ENCODE peak calls at places on chromosomes 12 and 14, in ten cellular contexts. M is breast epithelium, J is hepatocyte, G is psoas muscle, K is H9, P is right atrium auricular region, W is Peyer's patch, H is esophagus squamous epithelium, F is SK-N-SH, U is neural progenitor cell. Q is an unnamed sample. For H3K4me1, the result is how much of the 10 kb centered on the place peaks cover.

GRCh38 chr12:38137716-38138115 is 178.9 kb upstream of the ALG10B start:
- DNase-seq in U (no peak), G (no peak), J (no peak), H (no peak), M (no peak), K (no peak), F (no peak), W (no peak), P (peak), Q (no peak)

GRCh38 chr12:2080604-2081003 is 27.8 kb downstream of the CACNA1C start:
- DNase-seq in G (no peak), P (no peak), M (no peak), U (no peak), K (no peak), J (no peak), H (no peak), W (no peak), F (no peak), Q (no peak)

GRCh38 chr14:75769047-75769685 is 108.1 kb downstream of the TTLL5 start:
- DNase-seq in M (no peak), H (no peak), J (no peak), F (no peak), W (no peak), G (no peak), U (no peak), P (no peak), K (no peak), Q (no peak)

GRCh38 chr14:74325446-74325845 is 22.7 kb upstream of the ABCD4 start:
- DNase-seq in K (no peak), H (no peak), U (no peak), M (no peak), G (no peak), W (no peak), P (no peak), F (no peak), J (no peak), Q (no peak)

GRCh38 chr14:105299654-105300541 is 903 bp downstream of the BRF1 start:
- DNase-seq in K (peak), M (no peak), J (no peak), P (no peak), H (no peak), U (no peak), G (peak), F (peak), W (no peak), Q (no peak)

GRCh38 chr12:53190108-53190729 is 9.5 kb upstream of the CSAD start:
- DNase-seq in W (no peak), M (no peak), H (no peak), G (peak), P (no peak), J (peak), K (peak), F (peak), U (peak), Q (no peak)

GRCh38 chr14:85415015-85415712 is 114.8 kb upstream of the FLRT2 start:
- DNase-seq in F (no peak), M (peak), G (peak), U (no peak), P (peak), J (peak), K (peak), W (no peak), H (no peak), Q (peak)

GRCh38 chr12:2306012-2306411 is 253.2 kb downstream of the CACNA1C start:
- DNase-seq in F (no peak), H (no peak), M (no peak), G (no peak), P (no peak), W (no peak), K (peak), U (peak), J (no peak), Q (no peak)

GRCh38 chr12:52200086-52200782 is 8.4 kb upstream of the KRT80 start:
- DNase-seq in M (no peak), F (peak), H (no peak), K (peak), J (no peak), U (peak), G (no peak), W (no peak), P (no peak), Q (no peak)

GRCh38 chr14:103339561-103339960 is 5.5 kb downstream of the EIF5 start:
- DNase-seq in K (no peak), W (no peak), G (no peak), M (no peak), F (no peak), P (no peak), U (no peak), J (no peak), H (no peak), Q (no peak)

GRCh38 chr14:95361373-95362179 is 41.9 kb upstream of the CLMN start:
- DNase-seq in K (peak), F (peak), J (peak), H (no peak), U (peak), P (peak), M (peak), G (peak), W (peak), Q (peak)

GRCh38 chr14:63908667-63909264 is 56.0 kb downstream of the SYNE2 start:
- DNase-seq in J (no peak), F (no peak), H (no peak), M (no peak), W (no peak), G (no peak), K (no peak), P (no peak), U (no peak), Q (no peak)

GRCh38 chr12:52082988-52083637 is 3.6 kb downstream of the SMIM41 start:
- DNase-seq in H (no peak), U (peak), M (peak), F (peak), P (peak), W (peak), J (peak), K (peak), G (peak), Q (no peak)

GRCh38 chr12:34598352-34598827 is 576.1 kb downstream of the ALG10 start:
- DNase-seq in K (no peak), P (peak), H (no peak), U (no peak), M (no peak), G (no peak), W (no peak), F (peak), J (no peak), Q (no peak)

GRCh38 chr12:70070494-70071007 is 172.7 kb upstream of the CNOT2 start:
- DNase-seq in K (no peak), H (no peak), P (no peak), M (no peak), U (no peak), F (peak), W (no peak), J (no peak), G (no peak), Q (no peak)

GRCh38 chr14:100873083-100873482 is 30.4 kb downstream of the RTL1 start:
- DNase-seq in H (no peak), W (no peak), M (no peak), G (no peak), F (no peak), U (no peak), J (no peak), P (no peak), K (no peak), Q (no peak)

GRCh38 chr12:83958997-83959396 is 953.6 kb downstream of the SLC6A15 start:
- DNase-seq in P (no peak), J (no peak), K (no peak), W (no peak), H (no peak), G (no peak), F (no peak), U (no peak), M (no peak), Q (peak)

GRCh38 chr14:58832010-58832409 is 194.2 kb downstream of the DACT1 start:
- DNase-seq in H (no peak), F (peak), J (no peak), P (no peak), W (no peak), G (no peak), K (no peak), M (peak), U (no peak), Q (no peak)

GRCh38 chr12:50101663-50102062 is 2.1 kb upstream of the GPD1 start:
- DNase-seq in F (peak), W (no peak), P (no peak), K (peak), U (peak), G (no peak), J (peak), M (no peak), H (no peak), Q (peak)

GRCh38 chr14:60648169-60648933 is 926 bp downstream of the SIX1 start:
- DNase-seq in H (no peak), J (peak), P (no peak), G (peak), M (no peak), K (peak), U (peak), W (no peak), F (peak), Q (no peak)

GRCh38 chr12:111434680-111435338 is 29.1 kb downstream of the SH2B3 start:
- DNase-seq in K (no peak), G (peak), M (no peak), J (peak), F (no peak), P (peak), H (no peak), W (peak), U (no peak), Q (no peak)

GRCh38 chr12:29521951-29522350 is 24.5 kb upstream of the OVCH1 start:
- DNase-seq in F (no peak), U (no peak), K (no peak), J (no peak), H (no peak), P (no peak), M (no peak), W (no peak), G (no peak), Q (peak)

GRCh38 chr12:88036368-88036965 is 7.3 kb upstream of the C12orf50 start:
- DNase-seq in J (peak), M (no peak), W (no peak), K (no peak), U (no peak), H (no peak), G (no peak), F (no peak), P (no peak), Q (peak)

GRCh38 chr12:32877670-32878459 is 18.7 kb downstream of the PKP2 start:
- DNase-seq in G (peak), J (no peak), U (no peak), F (peak), P (peak), M (no peak), H (no peak), K (no peak), W (no peak), Q (no peak)

GRCh38 chr12:54217774-54218221 is 29.0 kb upstream of the SMUG1 start:
- DNase-seq in W (peak), P (no peak), F (no peak), U (peak), K (peak), G (no peak), J (peak), H (no peak), M (no peak), Q (no peak)

GRCh38 chr12:109764123-109764522 is 50.5 kb downstream of the FAM222A start:
- DNase-seq in U (peak), G (no peak), K (peak), J (no peak), F (peak), M (no peak), P (no peak), H (no peak), W (no peak), Q (no peak)

DNA sequence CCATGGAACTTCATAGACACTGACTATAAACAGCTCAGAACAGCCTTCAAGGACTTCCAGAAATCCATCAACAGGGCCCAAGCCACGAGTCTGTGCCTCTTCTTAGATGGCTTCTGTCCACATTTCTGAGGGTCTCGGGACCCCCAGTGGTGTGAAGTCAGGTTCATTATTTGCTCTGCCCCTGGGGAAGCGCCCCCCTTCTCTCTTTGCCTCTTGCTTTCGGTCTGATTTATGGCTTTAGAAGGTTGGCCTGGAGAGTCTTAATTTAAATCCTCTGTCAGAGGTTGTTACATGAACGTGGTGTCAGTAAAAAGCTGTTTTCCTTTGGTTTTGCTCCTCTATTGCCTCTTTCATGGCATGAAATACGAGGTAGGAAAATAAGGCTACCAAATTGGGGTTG is 129.2 kb downstream of the SMOC1 start:
- DNase-seq in K (no peak), P (no peak), M (no peak), U (no peak), W (no peak), F (no peak), G (no peak), J (no peak), H (no peak), Q (no peak)
- H3K27ac ChIP-seq in K (no peak), P (no peak), M (no peak), U (no peak), W (no peak), F (no peak), G (no peak), J (no peak), H (no peak), Q (peak)

DNA sequence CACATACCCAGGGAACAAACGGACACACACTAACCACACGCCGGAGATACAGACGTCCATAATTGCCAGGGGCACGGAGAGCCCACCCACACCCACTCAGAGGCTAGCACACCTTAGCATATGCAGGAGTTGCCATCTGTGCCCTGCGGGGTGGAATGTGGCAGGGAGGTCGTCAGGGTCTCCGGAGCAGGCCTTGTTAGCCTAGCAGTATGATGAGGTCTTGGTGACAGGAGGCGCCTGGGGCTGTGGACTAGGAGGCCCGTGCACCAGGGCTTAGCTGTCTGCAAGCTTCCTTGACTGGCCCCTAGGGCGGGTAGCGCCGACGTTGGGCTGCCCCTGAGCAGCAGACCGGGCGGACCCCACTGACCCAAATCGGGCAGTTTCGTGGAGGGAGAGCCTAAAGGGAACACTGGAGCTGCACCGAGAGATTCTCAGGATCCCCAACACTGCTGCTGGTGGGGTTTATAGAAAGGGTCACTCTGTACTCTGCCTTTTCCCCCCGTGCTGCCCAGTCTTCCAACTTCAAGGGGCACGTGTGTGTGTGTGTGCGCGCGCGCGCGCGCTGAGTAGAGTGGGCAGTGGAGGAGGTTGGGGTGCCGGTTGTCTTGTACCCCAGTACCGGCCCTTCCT is 9.9 kb downstream of the STAC3 start:
- DNase-seq in K (peak), P (no peak), M (no peak), W (no peak), G (peak), H (no peak), J (no peak), U (peak), F (peak), Q (no peak)
- H3K4me1 ChIP-seq in K (under half), P (under half), M (under half), W (under half), G (half or more), H (half or more), J (half or more), U (under half), F (under half), Q (under half)

GRCh38 chr14:51058382-51058781 is 36.5 kb downstream of the TRIM9 start:
- DNase-seq in K (no peak), G (no peak), W (no peak), U (no peak), H (no peak), J (no peak), F (no peak), M (no peak), P (no peak), Q (no peak)
- TF ChIP-seq CTCF in K (no peak), G (no peak), W (no peak), U (no peak), H (no peak), J (no peak), F (no peak), M (no peak), P (no peak), Q (no peak)

DNA sequence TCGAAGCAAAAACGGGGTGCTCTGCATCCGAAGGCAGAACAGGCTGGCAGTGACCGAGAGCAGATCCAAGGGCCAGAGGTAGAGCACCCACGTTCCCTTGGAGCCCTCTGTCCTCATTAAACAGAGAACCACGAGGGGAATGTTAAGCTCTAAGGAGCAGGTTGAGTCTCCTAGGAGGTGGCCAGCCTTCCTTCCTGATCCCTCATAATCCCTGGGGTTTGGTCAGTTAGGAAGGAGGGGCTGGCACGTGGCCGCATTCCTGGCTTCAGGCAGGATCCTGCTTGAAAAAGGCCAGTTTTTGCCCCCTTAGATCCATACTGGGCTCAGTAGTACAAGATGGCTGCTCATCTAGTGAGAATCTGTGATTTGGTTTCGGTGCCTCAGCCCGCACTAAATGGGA is 57.2 kb downstream of the SLC24A4 start:
- DNase-seq in G (no peak), H (no peak), M (no peak), J (no peak), W (no peak), P (no peak), U (peak), K (no peak), F (no peak), Q (no peak)
- H3K27ac ChIP-seq in G (no peak), H (no peak), M (no peak), J (no peak), W (no peak), P (no peak), U (no peak), K (no peak), F (no peak), Q (no peak)

GRCh38 chr14:98208074-98208675 is 1063.8 kb downstream of the BCL11B start:
- DNase-seq in K (no peak), U (no peak), G (no peak), J (no peak), F (no peak), W (no peak), P (no peak), M (no peak), H (no peak), Q (no peak)
- H3K4me1 ChIP-seq in K (under half), U (under half), G (under half), J (under half), F (under half), W (under half), P (under half), M (under half), H (under half), Q (under half)

DNA sequence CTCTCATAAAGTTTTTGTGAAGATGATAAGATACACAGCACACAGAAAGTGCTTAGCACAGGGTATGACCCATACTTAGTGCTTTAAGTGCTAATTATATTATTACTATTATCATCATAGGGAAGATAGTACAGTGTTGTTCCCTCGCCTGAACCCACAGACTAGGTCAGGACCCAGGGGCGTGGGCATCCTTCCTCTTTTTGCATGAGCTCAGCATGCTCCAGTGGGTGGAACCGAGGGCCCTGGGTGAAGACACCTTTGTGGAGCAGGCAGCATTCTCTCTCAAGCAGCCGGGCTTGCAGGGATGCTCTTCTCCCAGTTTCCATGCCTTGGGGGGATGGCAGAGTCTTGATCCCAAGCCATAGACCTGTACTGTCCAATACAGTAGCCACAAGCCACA is 34.8 kb downstream of the CRACR2A start:
- DNase-seq in K (no peak), P (no peak), H (no peak), J (no peak), F (no peak), G (no peak), W (peak), U (no peak), M (no peak), Q (no peak)
- TF ChIP-seq CTCF in K (no peak), P (no peak), H (no peak), J (no peak), F (no peak), G (no peak), W (no peak), U (no peak), M (no peak), Q (no peak)

GRCh38 chr14:67694791-67695393 is 672 bp downstream of the RDH11 start:
- DNase-seq in H (no peak), W (peak), U (peak), F (peak), J (peak), M (peak), G (peak), K (peak), P (peak), Q (peak)

GRCh38 chr14:67695394-67695949 is at the start of gene RDH11:
- DNase-seq in H (peak), K (peak), F (peak), M (peak), W (peak), J (peak), G (peak), U (peak), P (peak), Q (peak)

GRCh38 chr14:67690011-67690410 is 5.6 kb downstream of the RDH11 start:
- DNase-seq in K (no peak), M (no peak), J (no peak), W (no peak), F (no peak), H (no peak), P (no peak), U (no peak), G (no peak), Q (no peak)
- H3K27ac ChIP-seq in K (no peak), M (no peak), J (no peak), W (no peak), F (no peak), H (no peak), P (no peak), U (no peak), G (no peak), Q (no peak)

GRCh38 chr14:106343636-106344035 is 817.3 kb downstream of the TMEM121 start:
- DNase-seq in F (no peak), W (no peak), P (peak), G (no peak), J (no peak), H (no peak), K (no peak), U (no peak), M (no peak), Q (no peak)

GRCh38 chr14:106347890-106348755 is 821.7 kb downstream of the TMEM121 start:
- DNase-seq in F (no peak), M (no peak), G (no peak), H (no peak), P (peak), J (peak), K (no peak), U (no peak), W (no peak), Q (no peak)

GRCh38 chr14:106347291-106347778 is 821.0 kb downstream of the TMEM121 start:
- DNase-seq in J (peak), F (no peak), P (peak), U (no peak), M (no peak), H (no peak), G (no peak), K (no peak), W (no peak), Q (no peak)

GRCh38 chr14:106346534-106347290 is 820.3 kb downstream of the TMEM121 start:
- DNase-seq in J (peak), U (no peak), M (no peak), P (peak), H (no peak), W (no peak), G (no peak), K (no peak), F (no peak), Q (no peak)

GRCh38 chr14:106346084-106346483 is 819.7 kb downstream of the TMEM121 start:
- DNase-seq in H (no peak), W (no peak), M (no peak), F (no peak), P (peak), K (no peak), G (no peak), J (no peak), U (no peak), Q (no peak)
- H3K4me1 ChIP-seq in H (under half), W (under half), M (under half), F (under half), P (under half), K (under half), G (under half), J (under half), U (under half), Q (under half)